ENCODE peak calls at places on chromosomes 12 and 14, in eight cellular contexts. A is neural progenitor cell, O is PC-9, S is A549, W is mesendoderm, G is H1, R is IMR-90, N is Karpas-422. E is an unnamed sample.

GRCh38 chr12:54370218-54370730 is 6.0 kb upstream of the GPR84 start:
- DNase-seq in A (peak; percentile 92), O (peak; percentile 83), S (peak; percentile 92), W (peak; percentile 92), G (peak; percentile 91), R (peak; percentile 77), N (peak; percentile 69), E (no peak)

GRCh38 chr14:88934231-88934898 is 109.9 kb downstream of the TTC8 start:
- DNase-seq in A (no peak), O (no peak), S (no peak), W (no peak), G (no peak), R (peak; percentile 49), N (no peak), E (no peak)

GRCh38 chr14:45940318-45940717 is 687.3 kb upstream of the MIS18BP1 start:
- DNase-seq in A (no peak), O (no peak), S (no peak), W (no peak), G (no peak), R (no peak), N (no peak), E (no peak)

GRCh38 chr14:73723411-73723798 is 9.2 kb upstream of the PNMA1 start:
- DNase-seq in A (no peak), O (no peak), S (no peak), W (no peak), G (no peak), R (peak; percentile 42), N (no peak), E (no peak)

GRCh38 chr14:69891422-69891821 is 12.2 kb downstream of the SMOC1 start:
- DNase-seq in A (peak; percentile 41), O (no peak), S (no peak), W (peak; percentile 27), G (peak; percentile 51), R (no peak), N (no peak), E (no peak)

GRCh38 chr12:12622418-12622817 is 10.7 kb downstream of the CREBL2 start:
- DNase-seq in A (no peak), O (no peak), S (no peak), W (no peak), G (no peak), R (no peak), N (no peak), E (no peak)

GRCh38 chr14:99522934-99523660 is 41.9 kb downstream of the CCNK start:
- DNase-seq in A (peak; percentile 89), O (no peak), S (no peak), W (peak; percentile 65), G (no peak), R (peak; percentile 23), N (no peak), E (no peak)

GRCh38 chr12:47652491-47653234 is 53.2 kb downstream of the RPAP3 start:
- DNase-seq in A (no peak), O (no peak), S (no peak), W (peak; percentile 56), G (no peak), R (no peak), N (peak; percentile 53), E (peak; percentile 22)

GRCh38 chr12:60100150-60100549 is 504.3 kb downstream of the SLC16A7 start:
- DNase-seq in A (no peak), O (no peak), S (no peak), W (no peak), G (no peak), R (peak; percentile 48), N (no peak), E (no peak)

GRCh38 chr14:34930591-34931069 is 52.2 kb upstream of the SRP54 start:
- DNase-seq in A (no peak), O (no peak), S (no peak), W (no peak), G (no peak), R (no peak), N (no peak), E (peak; percentile 51)

GRCh38 chr14:56119221-56119967 is 1.2 kb downstream of the PELI2 start:
- DNase-seq in A (peak; percentile 71), O (peak; percentile 27), S (peak; percentile 13), W (peak; percentile 73), G (peak; percentile 66), R (peak; percentile 52), N (no peak), E (peak; percentile 15)

GRCh38 chr12:54379401-54380201 is 4.9 kb downstream of the ZNF385A start:
- DNase-seq in A (peak; percentile 96), O (peak; percentile 91), S (peak; percentile 96), W (peak; percentile 95), G (peak; percentile 99), R (peak; percentile 73), N (peak; percentile 97), E (peak; percentile 90)

GRCh38 chr12:121934318-121934682 is 15.9 kb downstream of the CFAP251 start:
- DNase-seq in A (no peak), O (no peak), S (no peak), W (no peak), G (no peak), R (peak; percentile 15), N (no peak), E (no peak)

GRCh38 chr12:121930862-121931261 is 12.5 kb downstream of the CFAP251 start:
- DNase-seq in A (no peak), O (no peak), S (no peak), W (no peak), G (no peak), R (no peak), N (no peak), E (no peak)

GRCh38 chr12:121932176-121932536 is 13.8 kb downstream of the CFAP251 start:
- DNase-seq in A (no peak), O (no peak), S (no peak), W (no peak), G (no peak), R (no peak), N (no peak), E (no peak)

GRCh38 chr12:121933522-121934317 is 15.3 kb downstream of the CFAP251 start:
- DNase-seq in A (peak; percentile 44), O (no peak), S (no peak), W (peak; percentile 93), G (no peak), R (peak; percentile 42), N (no peak), E (no peak)

DNA sequence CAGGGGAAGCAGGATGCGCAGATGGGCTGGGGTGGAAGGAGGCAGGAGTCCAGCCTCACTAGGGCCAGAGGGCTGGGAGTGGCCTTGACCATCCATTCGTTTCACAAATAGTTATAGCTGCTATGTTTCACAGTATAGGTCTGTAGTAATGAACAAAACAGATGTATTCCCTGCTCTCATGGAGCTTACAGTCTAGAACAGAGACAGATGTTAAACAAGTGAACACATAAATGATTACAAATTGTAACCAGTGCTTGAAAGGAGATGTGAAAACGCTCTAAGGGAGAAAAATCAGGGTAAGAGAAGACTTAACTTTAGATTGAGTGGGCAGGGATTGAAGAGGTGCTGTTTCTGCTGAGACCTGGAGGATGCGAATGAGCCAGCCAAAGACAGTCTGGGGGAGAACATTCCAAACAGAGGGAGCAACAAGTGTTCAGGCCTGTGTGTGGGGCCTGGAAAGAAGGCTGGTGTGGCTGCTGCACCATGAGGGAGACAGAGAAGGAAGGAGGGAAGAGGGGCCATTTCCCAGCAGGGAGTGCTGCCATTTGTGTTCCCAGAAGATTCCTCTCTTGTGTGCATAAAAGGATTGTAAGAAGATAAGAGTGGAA is 14.6 kb downstream of the CFAP251 start:
- DNase-seq in A (no peak), O (no peak), S (no peak), W (peak; percentile 76), G (no peak), R (no peak), N (no peak), E (no peak)
- H3K4me2 ChIP-seq in A (no peak overlapping the region), O (no peak overlapping the region), S (no peak overlapping the region), W (no peak overlapping the region), G (peak overlapping the region; percentile 15), R (no peak overlapping the region), N (no peak overlapping the region), E (no peak overlapping the region)

DNA sequence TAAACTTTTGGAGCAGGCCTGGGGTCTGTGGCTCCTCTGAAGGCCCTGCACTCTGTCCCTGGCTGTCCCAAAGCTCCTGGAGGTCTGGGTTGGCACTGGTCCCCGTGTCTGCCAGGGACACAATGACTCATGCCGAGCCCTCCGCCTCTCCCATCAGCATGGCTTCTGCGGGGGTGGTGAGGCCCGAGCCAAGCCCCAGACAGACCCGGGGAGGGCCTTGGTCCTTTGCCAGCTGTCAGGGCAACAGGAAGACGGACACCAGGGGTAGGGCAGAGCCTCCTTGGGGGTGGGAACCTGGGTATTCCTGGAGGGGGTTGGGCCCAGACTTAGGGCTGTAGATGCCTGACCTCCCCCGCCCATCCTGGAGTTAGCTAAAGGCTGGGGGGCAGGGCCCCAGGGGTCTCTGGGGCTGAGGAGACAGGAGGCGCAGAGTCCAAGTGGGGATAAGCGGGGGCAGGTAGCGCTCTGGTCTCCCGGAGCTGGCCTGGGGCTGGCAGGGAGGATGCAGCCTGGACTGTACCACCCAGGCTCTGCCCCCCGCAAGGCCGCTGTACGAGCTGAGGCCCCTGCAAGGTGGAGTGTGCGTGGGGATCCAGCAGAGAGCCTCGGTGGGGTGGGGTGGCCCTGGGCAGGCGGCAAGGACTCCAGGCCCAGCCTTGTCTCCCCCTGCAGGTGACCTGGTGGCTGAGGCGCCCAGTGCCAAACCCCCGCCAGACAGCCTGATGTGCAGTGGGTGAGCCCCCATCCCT is 16.4 kb upstream of the PUS1 start:
- DNase-seq in A (no peak), O (peak; percentile 74), S (peak; percentile 90), W (peak; percentile 18), G (no peak), R (peak; percentile 85), N (no peak), E (no peak)
- H3K4me2 ChIP-seq in A (no peak overlapping the region), O (no peak overlapping the region), S (peak overlapping the region; percentile 61), W (no peak overlapping the region), G (no peak overlapping the region), R (no peak overlapping the region), N (no peak overlapping the region), E (no peak overlapping the region)

DNA sequence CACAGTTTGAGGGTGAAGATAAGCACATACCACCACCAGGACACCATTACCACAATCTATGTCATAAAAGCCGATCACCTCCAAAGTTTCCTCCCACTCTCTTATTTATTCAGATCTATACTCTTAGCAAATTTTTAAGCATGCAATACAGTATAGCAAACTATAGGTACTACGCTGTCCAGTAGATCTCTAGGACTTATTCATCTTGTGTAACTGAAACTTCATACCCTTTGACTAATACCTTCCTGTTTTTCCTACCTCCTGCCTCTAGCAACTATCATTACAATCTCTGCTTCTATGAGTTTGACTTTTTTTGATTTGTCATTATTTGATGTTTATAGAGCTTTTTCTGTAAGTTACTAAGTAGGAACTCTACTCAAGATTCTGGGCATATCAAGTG is 84.5 kb upstream of the MANSC4 start:
- DNase-seq in A (no peak), O (no peak), S (no peak), W (no peak), G (no peak), R (peak; percentile 44), N (no peak), E (no peak)
- H3K4me2 ChIP-seq in A (no peak overlapping the region), O (no peak overlapping the region), S (no peak overlapping the region), W (no peak overlapping the region), G (no peak overlapping the region), R (no peak overlapping the region), N (no peak overlapping the region), E (no peak overlapping the region)

DNA sequence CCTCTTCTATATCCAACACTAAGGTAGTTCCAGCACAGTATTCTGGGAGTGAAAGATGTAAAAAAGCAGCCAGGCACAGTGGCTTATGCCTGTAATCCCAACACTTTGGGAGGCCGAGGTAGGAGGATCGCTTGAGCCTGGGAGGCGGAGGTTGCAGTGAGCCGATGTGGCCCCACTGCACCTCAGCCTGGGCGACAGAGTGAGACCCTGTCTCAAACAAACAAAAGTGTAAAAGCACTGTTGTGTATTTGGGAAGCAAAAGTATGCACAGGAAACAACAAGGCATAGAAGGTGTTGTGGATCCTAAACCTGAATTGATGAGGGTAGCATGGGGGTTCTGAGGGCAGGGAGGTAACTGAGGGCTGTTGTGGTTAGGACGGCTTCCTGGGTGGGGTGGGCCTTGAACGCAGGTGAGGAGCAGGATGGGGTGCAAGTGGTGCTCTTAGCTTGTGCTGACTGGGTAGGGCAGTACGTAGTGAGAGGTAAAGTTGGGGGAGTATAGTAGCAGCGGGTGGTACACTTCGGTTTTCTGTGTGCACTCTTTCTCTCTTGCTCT is 64.2 kb downstream of the RASSF3 start:
- DNase-seq in A (no peak), O (no peak), S (no peak), W (no peak), G (no peak), R (no peak), N (no peak), E (peak; percentile 16)
- H3K4me2 ChIP-seq in A (no peak overlapping the region), O (no peak overlapping the region), S (peak overlapping the region; percentile 73), W (no peak overlapping the region), G (no peak overlapping the region), R (no peak overlapping the region), N (no peak overlapping the region), E (peak overlapping the region; percentile 53)

E was measured in OCI-LY7.